ENCODE peak calls at places on chromosomes 3 and 15, in nine cellular contexts. One of them, this sample, is unnamed.

GRCh38 chr3:53939081-53939582 is 47.5 kb upstream of the SELENOK start:
- DNase-seq in progenitor cell of endocrine pancreas: no peak
- DNase-seq in right atrium auricular region: no peak
- DNase-seq in fibroblast of mammary gland: no peak
- DNase-seq in mesothelial cell of epicardium: no peak
- DNase-seq in NCI-H1417: no peak
- DNase-seq in activated CD4-positive, alpha-beta T cell treated with anti-CD3 and anti-CD28 coated beads, Interleukin-2, amount 10 ng/mL, durations not matched to agents 7 days and 5 days: no peak
- DNase-seq in GM10248: no peak
- DNase-seq in HT1080: no peak
- DNase-seq in this sample: no peak

GRCh38 chr15:44775923-44776322 is 39.6 kb downstream of the TRIM69 start:
- DNase-seq in mesothelial cell of epicardium: no peak
- DNase-seq in HT1080: no peak
- DNase-seq in activated CD4-positive, alpha-beta T cell treated with anti-CD3 and anti-CD28 coated beads, Interleukin-2, amount 10 ng/mL, durations not matched to agents 7 days and 5 days: no peak
- DNase-seq in fibroblast of mammary gland: peak; percentile 14
- DNase-seq in GM10248: no peak
- DNase-seq in NCI-H1417: peak; percentile 86
- DNase-seq in progenitor cell of endocrine pancreas: no peak
- DNase-seq in right atrium auricular region: no peak
- DNase-seq in this sample: peak; percentile 73

GRCh38 chr3:170132335-170132734 is 49.2 kb downstream of the PHC3 start:
- DNase-seq in HT1080: peak; percentile 43
- DNase-seq in activated CD4-positive, alpha-beta T cell treated with anti-CD3 and anti-CD28 coated beads, Interleukin-2, amount 10 ng/mL, durations not matched to agents 7 days and 5 days: peak; percentile 32
- DNase-seq in right atrium auricular region: no peak
- DNase-seq in fibroblast of mammary gland: peak; percentile 50
- DNase-seq in mesothelial cell of epicardium: no peak
- DNase-seq in progenitor cell of endocrine pancreas: no peak
- DNase-seq in GM10248: no peak
- DNase-seq in NCI-H1417: no peak
- DNase-seq in this sample: no peak

GRCh38 chr3:37492977-37493471 is 318.6 kb upstream of the LRRFIP2 start:
- DNase-seq in activated CD4-positive, alpha-beta T cell treated with anti-CD3 and anti-CD28 coated beads, Interleukin-2, amount 10 ng/mL, durations not matched to agents 7 days and 5 days: no peak
- DNase-seq in NCI-H1417: peak; percentile 60
- DNase-seq in progenitor cell of endocrine pancreas: no peak
- DNase-seq in HT1080: peak; percentile 11
- DNase-seq in right atrium auricular region: no peak
- DNase-seq in mesothelial cell of epicardium: no peak
- DNase-seq in fibroblast of mammary gland: peak; percentile 58
- DNase-seq in GM10248: no peak
- DNase-seq in this sample: no peak

GRCh38 chr15:79724312-79724711 is 172.5 kb downstream of the MTHFS start:
- DNase-seq in right atrium auricular region: no peak
- DNase-seq in fibroblast of mammary gland: peak; percentile 68
- DNase-seq in progenitor cell of endocrine pancreas: no peak
- DNase-seq in GM10248: no peak
- DNase-seq in NCI-H1417: no peak
- DNase-seq in HT1080: peak; percentile 73
- DNase-seq in mesothelial cell of epicardium: no peak
- DNase-seq in activated CD4-positive, alpha-beta T cell treated with anti-CD3 and anti-CD28 coated beads, Interleukin-2, amount 10 ng/mL, durations not matched to agents 7 days and 5 days: no peak
- DNase-seq in this sample: no peak

GRCh38 chr3:30693470-30694120 is 87.2 kb downstream of the TGFBR2 start:
- DNase-seq in NCI-H1417: peak; percentile 71
- DNase-seq in mesothelial cell of epicardium: no peak
- DNase-seq in HT1080: peak; percentile 65
- DNase-seq in fibroblast of mammary gland: peak; percentile 74
- DNase-seq in progenitor cell of endocrine pancreas: peak; percentile 15
- DNase-seq in activated CD4-positive, alpha-beta T cell treated with anti-CD3 and anti-CD28 coated beads, Interleukin-2, amount 10 ng/mL, durations not matched to agents 7 days and 5 days: peak; percentile 68
- DNase-seq in GM10248: peak; percentile 48
- DNase-seq in right atrium auricular region: no peak
- DNase-seq in this sample: no peak

GRCh38 chr3:31288641-31289100 is 244.1 kb upstream of the STT3B start:
- DNase-seq in right atrium auricular region: peak; percentile 60
- DNase-seq in HT1080: peak; percentile 98
- DNase-seq in activated CD4-positive, alpha-beta T cell treated with anti-CD3 and anti-CD28 coated beads, Interleukin-2, amount 10 ng/mL, durations not matched to agents 7 days and 5 days: peak; percentile 53
- DNase-seq in progenitor cell of endocrine pancreas: no peak
- DNase-seq in NCI-H1417: no peak
- DNase-seq in fibroblast of mammary gland: peak; percentile 36
- DNase-seq in mesothelial cell of epicardium: no peak
- DNase-seq in GM10248: no peak
- DNase-seq in this sample: no peak

GRCh38 chr3:174408310-174408709 is 450.8 kb upstream of the NAALADL2 start:
- DNase-seq in NCI-H1417: no peak
- DNase-seq in HT1080: peak; percentile 46
- DNase-seq in progenitor cell of endocrine pancreas: no peak
- DNase-seq in fibroblast of mammary gland: peak; percentile 63
- DNase-seq in mesothelial cell of epicardium: no peak
- DNase-seq in GM10248: no peak
- DNase-seq in activated CD4-positive, alpha-beta T cell treated with anti-CD3 and anti-CD28 coated beads, Interleukin-2, amount 10 ng/mL, durations not matched to agents 7 days and 5 days: no peak
- DNase-seq in right atrium auricular region: no peak
- DNase-seq in this sample: no peak

This sample was measured in NCI-H1048.